ENCODE peak calls at places on chromosomes 13 and 19, in four cellular contexts. N is sigmoid colon; D is CD8-positive, alpha-beta T cell; M is dorsolateral prefrontal cortex. W is an unnamed sample.

GRCh38 chr19:33130433-33130832 is 1.5 kb upstream of the WDR88 start:
- DNase-seq in N (no peak), M (no peak), D (no peak), W (no peak)

GRCh38 chr13:20132052-20132634 is 28.7 kb downstream of the GJA3 start:
- DNase-seq in D (no peak), N (peak; percentile 27), M (no peak), W (no peak)

GRCh38 chr19:17835182-17836006 is 12.4 kb downstream of the JAK3 start:
- DNase-seq in N (no peak), D (no peak), M (no peak), W (no peak)

GRCh38 chr19:6718741-6719539 is 1.5 kb downstream of the C3 start:
- DNase-seq in D (peak; percentile 46), N (peak; percentile 67), M (no peak), W (peak; percentile 50)

GRCh38 chr19:50792246-50792851 is 2.1 kb downstream of the ACP4 start:
- DNase-seq in M (no peak), D (no peak), N (no peak), W (no peak)

GRCh38 chr13:25965596-25965995 is 86.2 kb downstream of the SHISA2 start:
- DNase-seq in M (no peak), N (no peak), D (no peak), W (no peak)

GRCh38 chr19:50821622-50822021 is 2.0 kb downstream of the KLK1 start:
- DNase-seq in N (no peak), D (no peak), M (no peak), W (peak; percentile 40)

GRCh38 chr13:22945321-22946226 is 235.2 kb upstream of the SGCG start:
- DNase-seq in N (no peak), M (no peak), D (no peak), W (no peak)

GRCh38 chr19:16381756-16382401 is 57.3 kb downstream of the KLF2 start:
- DNase-seq in D (no peak), M (peak; percentile 68), N (peak; percentile 94), W (peak; percentile 34)

GRCh38 chr19:33703821-33704220 is 82.1 kb downstream of the CHST8 start:
- DNase-seq in M (peak; percentile 34), D (no peak), N (peak; percentile 37), W (no peak)

GRCh38 chr13:27012482-27013197 is 159.0 kb downstream of the USP12 start:
- DNase-seq in N (no peak), D (no peak), M (no peak), W (no peak)

GRCh38 chr19:1651548-1652394 is 644 bp downstream of the TCF3 start:
- DNase-seq in D (peak; percentile 61), M (no peak), N (peak; percentile 82), W (peak; percentile 51)

GRCh38 chr13:46179576-46180368 is 2.2 kb downstream of the LCP1 start:
- DNase-seq in N (no peak), M (no peak), D (peak; percentile 84), W (no peak)

GRCh38 chr19:6730153-6730804 is 7.1 kb downstream of the GPR108 start:
- DNase-seq in M (peak; percentile 64), N (peak; percentile 86), D (peak; percentile 42), W (peak; percentile 93)

GRCh38 chr19:51689751-51690358 is 3.3 kb upstream of the SPACA6 start:
- DNase-seq in D (no peak), M (peak; percentile 65), N (peak; percentile 80), W (peak; percentile 37)

GRCh38 chr13:109385161-109385560 is 401.2 kb downstream of the IRS2 start:
- DNase-seq in D (no peak), M (no peak), N (no peak), W (no peak)

GRCh38 chr13:53254495-53254894 is 225.9 kb downstream of the OLFM4 start:
- DNase-seq in D (no peak), N (no peak), M (no peak), W (no peak)

GRCh38 chr13:89113744-89114143 is 1442.6 kb downstream of the SLITRK5 start:
- DNase-seq in M (no peak), D (no peak), N (no peak), W (no peak)

GRCh38 chr13:58324130-58324529 is 692.6 kb downstream of the PCDH17 start:
- DNase-seq in N (no peak), M (no peak), D (no peak), W (no peak)

GRCh38 chr13:44695520-44695919 is 119.4 kb upstream of the TSC22D1 start:
- DNase-seq in N (no peak), M (no peak), D (no peak), W (no peak)

GRCh38 chr13:92590503-92590908 is 636.1 kb upstream of the GPC6 start:
- DNase-seq in D (no peak), M (no peak), N (no peak), W (no peak)

GRCh38 chr13:21557995-21558394 is 46.0 kb downstream of the MICU2 start:
- DNase-seq in M (no peak), D (no peak), N (no peak), W (no peak)

GRCh38 chr19:45616709-45617027 is 14.7 kb upstream of the GPR4 start:
- DNase-seq in D (no peak), N (no peak), M (no peak), W (peak; percentile 23)

GRCh38 chr13:114001331-114002008 is 27.6 kb upstream of the C13orf46 start:
- DNase-seq in D (no peak), N (no peak), M (no peak), W (peak; percentile 7)

GRCh38 chr13:25783480-25784081 is 268.2 kb downstream of the SHISA2 start:
- DNase-seq in M (no peak), N (no peak), D (no peak), W (no peak)

GRCh38 chr13:23652909-23653726 is 82.9 kb downstream of the TNFRSF19 start:
- DNase-seq in D (no peak), M (no peak), N (no peak), W (no peak)

GRCh38 chr13:102903659-102904407 is 58.0 kb downstream of the ERCC5 start:
- DNase-seq in N (no peak), M (no peak), D (no peak), W (no peak)
- TF ChIP-seq CTCF in N (no peak), M (peak; percentile 61), D (no peak), W (peak; percentile 15)

GRCh38 chr19:590750-591098 is 1.0 kb downstream of the HCN2 start:
- DNase-seq in D (no peak), N (no peak), M (no peak), W (no peak)

GRCh38 chr19:589693-590395 is at the start of gene HCN2:
- DNase-seq in D (no peak), M (no peak), N (no peak), W (no peak)

GRCh38 chr19:590396-590745 is 690 bp downstream of the HCN2 start:
- DNase-seq in D (peak; percentile 58), M (no peak), N (no peak), W (no peak)

GRCh38 chr19:588758-589692 is 656 bp upstream of the HCN2 start:
- DNase-seq in M (no peak), D (no peak), N (no peak), W (no peak)

DNA sequence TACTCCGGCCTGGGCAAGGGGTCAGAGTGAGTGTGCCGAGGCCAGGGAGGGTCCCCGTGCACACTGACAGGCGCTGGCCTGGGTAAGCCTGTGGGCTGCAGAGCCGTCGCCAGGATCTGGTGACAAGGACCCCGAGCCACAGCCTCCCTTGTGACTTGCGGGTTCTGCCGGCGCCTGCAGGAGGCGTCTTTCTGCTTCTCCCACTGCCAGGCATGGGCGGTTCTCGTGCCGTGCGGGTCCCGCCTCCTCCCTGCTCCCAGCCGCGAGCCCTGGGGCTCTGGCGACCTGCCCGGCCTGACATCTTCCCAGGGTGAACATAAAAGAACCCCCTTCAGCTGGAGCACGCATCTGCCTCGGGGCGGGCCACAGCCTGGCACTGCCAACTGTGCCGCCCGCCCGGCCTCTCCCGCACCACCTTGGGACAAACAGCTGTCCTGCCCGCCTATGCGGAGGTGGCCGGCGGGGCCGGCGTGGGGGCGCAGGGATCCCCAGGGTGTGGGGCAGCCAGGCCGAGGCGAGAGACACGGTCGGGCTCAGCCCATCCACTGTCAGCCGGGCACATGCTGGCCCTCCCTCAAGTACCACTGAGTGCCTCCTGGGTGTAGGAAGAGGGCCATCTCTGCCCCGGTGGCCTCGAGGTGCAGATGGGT is 1.5 kb upstream of the HCN2 start:
- DNase-seq in D (peak; percentile 77), M (peak; percentile 95), N (peak; percentile 80), W (peak; percentile 50)
- TF ChIP-seq CTCF in D (peak; percentile 61), M (peak; percentile 78), N (peak; percentile 11), W (peak; percentile 36)

GRCh38 chr13:97030705-97031452 is 36.6 kb upstream of the OXGR1 start:
- DNase-seq in D (no peak), M (no peak), N (no peak), W (no peak)
- TF ChIP-seq CTCF in D (no peak), M (peak; percentile 35), N (no peak), W (peak; percentile 6)

GRCh38 chr13:110886475-110887241 is 28.2 kb downstream of the ANKRD10 start:
- DNase-seq in M (no peak), N (no peak), D (no peak), W (no peak)

GRCh38 chr13:110885516-110885915 is 29.4 kb downstream of the ANKRD10 start:
- DNase-seq in N (no peak), M (no peak), D (no peak), W (no peak)

GRCh38 chr13:110887242-110887954 is 27.5 kb downstream of the ANKRD10 start:
- DNase-seq in N (no peak), D (no peak), M (no peak), W (no peak)

GRCh38 chr13:110887955-110888333 is 26.9 kb downstream of the ANKRD10 start:
- DNase-seq in M (no peak), N (no peak), D (no peak), W (no peak)

DNA sequence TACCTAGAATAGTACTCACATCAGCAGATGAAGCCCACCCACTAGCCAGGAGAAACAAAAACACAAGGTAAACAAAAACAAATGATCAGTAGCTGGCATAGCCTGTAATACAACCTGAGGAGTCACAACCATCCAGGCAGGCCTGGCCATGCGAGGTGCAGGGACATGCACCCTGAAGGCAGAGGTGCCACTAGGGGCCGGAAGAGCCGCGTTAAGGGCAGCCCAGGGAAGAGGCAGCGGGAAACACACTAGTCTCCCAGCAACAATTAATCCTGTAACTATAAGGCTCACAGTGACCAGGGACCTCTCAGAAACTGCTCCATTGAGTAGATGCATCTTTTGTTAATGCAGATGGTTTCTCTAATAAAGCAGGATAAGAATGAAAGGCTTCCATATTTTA is 28.9 kb downstream of the ANKRD10 start:
- DNase-seq in M (no peak), D (no peak), N (no peak), W (no peak)
- TF ChIP-seq CTCF in M (no peak), D (no peak), N (no peak), W (no peak)

GRCh38 chr19:13195678-13196077 is 45.5 kb downstream of the IER2 start:
- DNase-seq in D (peak; percentile 48), N (no peak), M (no peak), W (peak; percentile 85)
- TF ChIP-seq CTCF in D (peak; percentile 57), N (no peak), M (no peak), W (no peak)

GRCh38 chr19:3544742-3545668 is 6.0 kb downstream of the TEKTIP1 start:
- DNase-seq in M (peak; percentile 91), D (peak; percentile 69), N (peak; percentile 82), W (peak; percentile 79)
- TF ChIP-seq CTCF in M (peak; percentile 98), D (peak; percentile 85), N (peak; percentile 93), W (peak; percentile 74)

DNA sequence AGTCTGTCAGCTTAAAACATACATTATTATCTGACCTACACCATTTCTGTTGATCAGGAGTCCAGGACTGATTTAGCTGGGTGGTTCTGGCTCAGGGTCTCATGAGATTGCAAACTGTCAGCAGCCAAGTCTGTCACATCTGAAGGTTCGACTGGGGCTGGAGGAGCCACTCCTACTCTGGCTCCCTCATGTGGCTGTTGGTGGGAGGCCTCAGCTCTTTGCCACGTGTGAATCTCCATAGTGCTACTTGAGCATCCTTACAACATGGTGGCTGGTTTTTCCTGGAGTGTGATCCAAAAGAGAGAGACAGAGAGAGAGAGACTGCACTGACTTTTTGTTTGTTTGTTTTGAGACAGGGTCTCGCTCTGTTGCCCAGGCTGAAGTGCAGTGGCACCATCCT is 63.6 kb upstream of the NFIC start:
- DNase-seq in D (no peak), N (no peak), M (no peak), W (no peak)
- TF ChIP-seq CTCF in D (no peak), N (no peak), M (no peak), W (no peak)